ENCODE peak calls at places on chromosomes 5 and 9, in nine cellular contexts. One of them, this sample, is unnamed.

GRCh38 chr5:10885026-10885425 is 124.0 kb upstream of the DAP start:
- DNase-seq in ovary: no peak
- DNase-seq in A549: no peak
- DNase-seq in K562: no peak
- DNase-seq in sigmoid colon: no peak
- DNase-seq in stomach: no peak
- DNase-seq in tibial nerve: no peak
- DNase-seq in upper lobe of left lung: no peak
- DNase-seq in esophagus muscularis mucosa: no peak
- DNase-seq in this sample: no peak

GRCh38 chr9:81193362-81194339 is 495.7 kb downstream of the TLE1 start:
- DNase-seq in upper lobe of left lung: no peak
- DNase-seq in A549: no peak
- DNase-seq in K562: no peak
- DNase-seq in tibial nerve: no peak
- DNase-seq in ovary: no peak
- DNase-seq in sigmoid colon: no peak
- DNase-seq in stomach: no peak
- DNase-seq in esophagus muscularis mucosa: no peak
- DNase-seq in this sample: no peak

GRCh38 chr9:93096131-93096802 is at the start of gene CARD19:
- DNase-seq in stomach: peak; percentile 67
- DNase-seq in K562: peak; percentile 29
- DNase-seq in ovary: no peak
- DNase-seq in esophagus muscularis mucosa: no peak
- DNase-seq in tibial nerve: peak; percentile 54
- DNase-seq in upper lobe of left lung: peak; percentile 71
- DNase-seq in A549: peak; percentile 55
- DNase-seq in sigmoid colon: peak; percentile 87
- DNase-seq in this sample: no peak

GRCh38 chr9:83299556-83299955 is 236.6 kb upstream of the RASEF start:
- DNase-seq in upper lobe of left lung: peak; percentile 46
- DNase-seq in tibial nerve: no peak
- DNase-seq in K562: no peak
- DNase-seq in ovary: no peak
- DNase-seq in sigmoid colon: no peak
- DNase-seq in A549: peak; percentile 37
- DNase-seq in esophagus muscularis mucosa: no peak
- DNase-seq in stomach: no peak
- DNase-seq in this sample: no peak

GRCh38 chr9:26245072-26245471 is 566.8 kb upstream of the TUSC1 start:
- DNase-seq in esophagus muscularis mucosa: no peak
- DNase-seq in K562: no peak
- DNase-seq in upper lobe of left lung: no peak
- DNase-seq in ovary: no peak
- DNase-seq in sigmoid colon: no peak
- DNase-seq in stomach: no peak
- DNase-seq in tibial nerve: no peak
- DNase-seq in A549: no peak
- DNase-seq in this sample: no peak

GRCh38 chr9:128145951-128146351 is 3.3 kb upstream of the LCN2 start:
- DNase-seq in tibial nerve: no peak
- DNase-seq in upper lobe of left lung: no peak
- DNase-seq in A549: no peak
- DNase-seq in sigmoid colon: no peak
- DNase-seq in K562: no peak
- DNase-seq in esophagus muscularis mucosa: no peak
- DNase-seq in stomach: no peak
- DNase-seq in ovary: no peak
- DNase-seq in this sample: no peak

GRCh38 chr9:72633966-72634365 is 112.6 kb downstream of the TMC1 start:
- DNase-seq in esophagus muscularis mucosa: no peak
- DNase-seq in tibial nerve: no peak
- DNase-seq in ovary: no peak
- DNase-seq in K562: no peak
- DNase-seq in sigmoid colon: no peak
- DNase-seq in stomach: no peak
- DNase-seq in A549: no peak
- DNase-seq in upper lobe of left lung: no peak
- DNase-seq in this sample: no peak

GRCh38 chr5:51476456-51476855 is 93.2 kb downstream of the ISL1 start:
- DNase-seq in K562: no peak
- DNase-seq in sigmoid colon: no peak
- DNase-seq in tibial nerve: no peak
- DNase-seq in A549: no peak
- DNase-seq in ovary: no peak
- DNase-seq in esophagus muscularis mucosa: no peak
- DNase-seq in stomach: no peak
- DNase-seq in upper lobe of left lung: no peak
- DNase-seq in this sample: no peak

GRCh38 chr9:71985070-71985956 is 73.9 kb downstream of the C9orf85 start:
- DNase-seq in tibial nerve: no peak
- DNase-seq in esophagus muscularis mucosa: no peak
- DNase-seq in K562: no peak
- DNase-seq in sigmoid colon: no peak
- DNase-seq in A549: no peak
- DNase-seq in upper lobe of left lung: no peak
- DNase-seq in ovary: no peak
- DNase-seq in stomach: no peak
- DNase-seq in this sample: no peak

GRCh38 chr9:104758974-104759373 is 5.0 kb upstream of the NIPSNAP3B start:
- DNase-seq in stomach: no peak
- DNase-seq in A549: no peak
- DNase-seq in sigmoid colon: no peak
- DNase-seq in tibial nerve: no peak
- DNase-seq in esophagus muscularis mucosa: no peak
- DNase-seq in ovary: no peak
- DNase-seq in K562: no peak
- DNase-seq in upper lobe of left lung: no peak
- DNase-seq in this sample: no peak

GRCh38 chr9:14686168-14686567 is 7.1 kb downstream of the ZDHHC21 start:
- DNase-seq in esophagus muscularis mucosa: no peak
- DNase-seq in stomach: no peak
- DNase-seq in K562: no peak
- DNase-seq in upper lobe of left lung: no peak
- DNase-seq in sigmoid colon: no peak
- DNase-seq in ovary: no peak
- DNase-seq in tibial nerve: no peak
- DNase-seq in A549: no peak
- DNase-seq in this sample: no peak

GRCh38 chr9:134858051-134858841 is 22.4 kb upstream of the FCN2 start:
- DNase-seq in sigmoid colon: peak; percentile 56
- DNase-seq in ovary: peak; percentile 58
- DNase-seq in K562: no peak
- DNase-seq in esophagus muscularis mucosa: no peak
- DNase-seq in A549: peak; percentile 30
- DNase-seq in tibial nerve: no peak
- DNase-seq in upper lobe of left lung: peak; percentile 19
- DNase-seq in stomach: no peak
- DNase-seq in this sample: peak; percentile 76

GRCh38 chr5:31983851-31984250 is 190.3 kb downstream of the GOLPH3 start:
- DNase-seq in sigmoid colon: no peak
- DNase-seq in A549: no peak
- DNase-seq in upper lobe of left lung: no peak
- DNase-seq in esophagus muscularis mucosa: no peak
- DNase-seq in K562: no peak
- DNase-seq in stomach: no peak
- DNase-seq in tibial nerve: no peak
- DNase-seq in ovary: no peak
- DNase-seq in this sample: no peak

GRCh38 chr5:124742983-124743533 is 3.4 kb downstream of the ZNF608 start:
- DNase-seq in tibial nerve: no peak
- DNase-seq in A549: no peak
- DNase-seq in K562: peak; percentile 27
- DNase-seq in ovary: peak; percentile 27
- DNase-seq in esophagus muscularis mucosa: no peak
- DNase-seq in sigmoid colon: peak; percentile 73
- DNase-seq in stomach: no peak
- DNase-seq in upper lobe of left lung: peak; percentile 50
- DNase-seq in this sample: no peak

GRCh38 chr5:158553195-158553945 is 546.3 kb downstream of the EBF1 start:
- DNase-seq in esophagus muscularis mucosa: no peak
- DNase-seq in A549: no peak
- DNase-seq in K562: no peak
- DNase-seq in stomach: no peak
- DNase-seq in tibial nerve: peak; percentile 28
- DNase-seq in ovary: no peak
- DNase-seq in upper lobe of left lung: no peak
- DNase-seq in sigmoid colon: peak; percentile 76
- DNase-seq in this sample: no peak

GRCh38 chr5:60023255-60023654 is 129.7 kb upstream of the PDE4D start:
- DNase-seq in upper lobe of left lung: no peak
- DNase-seq in stomach: no peak
- DNase-seq in K562: no peak
- DNase-seq in A549: no peak
- DNase-seq in sigmoid colon: no peak
- DNase-seq in ovary: no peak
- DNase-seq in tibial nerve: no peak
- DNase-seq in esophagus muscularis mucosa: no peak
- DNase-seq in this sample: no peak

GRCh38 chr9:19087601-19088000 is 15.1 kb downstream of the HAUS6 start:
- DNase-seq in tibial nerve: no peak
- DNase-seq in stomach: no peak
- DNase-seq in sigmoid colon: no peak
- DNase-seq in ovary: peak; percentile 60
- DNase-seq in esophagus muscularis mucosa: no peak
- DNase-seq in upper lobe of left lung: peak; percentile 53
- DNase-seq in K562: peak; percentile 7
- DNase-seq in A549: no peak
- DNase-seq in this sample: no peak

GRCh38 chr5:372911-373709 is 51.6 kb downstream of the AHRR start:
- DNase-seq in tibial nerve: no peak
- DNase-seq in A549: no peak
- DNase-seq in K562: no peak
- DNase-seq in upper lobe of left lung: peak; percentile 21
- DNase-seq in sigmoid colon: no peak
- DNase-seq in stomach: peak; percentile 38
- DNase-seq in esophagus muscularis mucosa: peak; percentile 62
- DNase-seq in ovary: no peak
- DNase-seq in this sample: no peak

GRCh38 chr5:119343766-119344165 is 12.1 kb upstream of the TNFAIP8 start:
- DNase-seq in ovary: no peak
- DNase-seq in sigmoid colon: no peak
- DNase-seq in K562: no peak
- DNase-seq in esophagus muscularis mucosa: no peak
- DNase-seq in A549: no peak
- DNase-seq in stomach: no peak
- DNase-seq in tibial nerve: no peak
- DNase-seq in upper lobe of left lung: peak; percentile 56
- DNase-seq in this sample: peak; percentile 51

GRCh38 chr9:98248737-98249474 is 6.5 kb downstream of the TBC1D2 start:
- DNase-seq in tibial nerve: peak; percentile 67
- DNase-seq in K562: peak; percentile 87
- DNase-seq in A549: no peak
- DNase-seq in esophagus muscularis mucosa: no peak
- DNase-seq in stomach: peak; percentile 35
- DNase-seq in ovary: no peak
- DNase-seq in upper lobe of left lung: peak; percentile 95
- DNase-seq in sigmoid colon: peak; percentile 78
- DNase-seq in this sample: no peak
- TF ChIP-seq EP300 in tibial nerve: peak; percentile 92
- TF ChIP-seq EP300 in K562: peak; percentile 83
- TF ChIP-seq EP300 in A549: peak; percentile 48
- TF ChIP-seq EP300 in esophagus muscularis mucosa: no peak
- TF ChIP-seq EP300 in stomach: no peak
- TF ChIP-seq EP300 in ovary: peak; percentile 23
- TF ChIP-seq EP300 in upper lobe of left lung: peak; percentile 99
- TF ChIP-seq EP300 in sigmoid colon: no peak
- TF ChIP-seq EP300 in this sample: no peak

DNA sequence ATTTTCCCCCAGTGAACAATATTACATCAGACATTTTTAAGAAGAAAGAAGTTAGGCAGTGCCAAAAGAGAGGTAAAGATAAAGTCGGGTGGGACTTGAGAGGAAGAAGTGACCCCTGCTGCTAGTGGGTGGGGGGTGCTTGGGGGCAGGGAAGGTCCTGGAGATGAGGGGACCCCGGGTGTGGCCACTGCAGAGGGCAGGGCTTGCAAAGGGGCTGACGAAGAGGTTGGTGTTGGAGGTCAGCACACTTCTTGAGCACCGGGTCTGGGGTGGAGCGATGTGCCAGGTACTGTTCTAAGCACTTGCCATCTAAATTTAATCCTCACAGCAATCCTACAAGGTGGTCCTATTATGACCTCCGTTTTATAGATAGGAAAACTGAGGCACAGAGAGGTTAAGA is 62.0 kb downstream of the AMBP start:
- DNase-seq in upper lobe of left lung: peak; percentile 12
- DNase-seq in esophagus muscularis mucosa: peak; percentile 75
- DNase-seq in sigmoid colon: peak; percentile 34
- DNase-seq in K562: no peak
- DNase-seq in A549: no peak
- DNase-seq in ovary: no peak
- DNase-seq in stomach: peak; percentile 5
- DNase-seq in tibial nerve: no peak
- DNase-seq in this sample: no peak
- TF ChIP-seq EP300 in upper lobe of left lung: no peak
- TF ChIP-seq EP300 in esophagus muscularis mucosa: no peak
- TF ChIP-seq EP300 in sigmoid colon: no peak
- TF ChIP-seq EP300 in K562: no peak
- TF ChIP-seq EP300 in A549: no peak
- TF ChIP-seq EP300 in ovary: no peak
- TF ChIP-seq EP300 in stomach: no peak
- TF ChIP-seq EP300 in tibial nerve: no peak
- TF ChIP-seq EP300 in this sample: no peak

DNA sequence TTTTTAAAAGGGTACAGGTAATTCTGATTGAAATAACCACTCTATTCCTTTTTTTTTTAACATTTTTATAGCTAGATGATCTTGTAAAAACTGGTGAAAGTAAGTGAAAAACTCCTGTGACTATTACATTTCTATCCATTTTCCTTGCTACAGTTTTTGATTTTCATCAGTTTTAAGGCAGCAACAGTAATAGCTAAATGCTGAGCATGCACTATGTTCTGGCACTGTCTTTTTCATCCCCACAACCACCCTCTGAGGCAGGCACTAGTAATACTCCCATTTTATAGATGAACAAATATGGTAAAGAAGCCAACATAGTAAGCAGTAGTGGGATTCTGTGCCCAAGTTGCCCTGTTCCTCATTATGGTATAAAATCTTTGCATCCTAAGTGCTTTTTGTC is 113.0 kb upstream of the IL7R start:
- DNase-seq in tibial nerve: no peak
- DNase-seq in esophagus muscularis mucosa: no peak
- DNase-seq in A549: no peak
- DNase-seq in sigmoid colon: no peak
- DNase-seq in ovary: no peak
- DNase-seq in upper lobe of left lung: no peak
- DNase-seq in stomach: no peak
- DNase-seq in K562: no peak
- DNase-seq in this sample: no peak
- TF ChIP-seq EP300 in tibial nerve: no peak
- TF ChIP-seq EP300 in esophagus muscularis mucosa: no peak
- TF ChIP-seq EP300 in A549: no peak
- TF ChIP-seq EP300 in sigmoid colon: no peak
- TF ChIP-seq EP300 in ovary: no peak
- TF ChIP-seq EP300 in upper lobe of left lung: no peak
- TF ChIP-seq EP300 in stomach: no peak
- TF ChIP-seq EP300 in K562: no peak
- TF ChIP-seq EP300 in this sample: no peak

DNA sequence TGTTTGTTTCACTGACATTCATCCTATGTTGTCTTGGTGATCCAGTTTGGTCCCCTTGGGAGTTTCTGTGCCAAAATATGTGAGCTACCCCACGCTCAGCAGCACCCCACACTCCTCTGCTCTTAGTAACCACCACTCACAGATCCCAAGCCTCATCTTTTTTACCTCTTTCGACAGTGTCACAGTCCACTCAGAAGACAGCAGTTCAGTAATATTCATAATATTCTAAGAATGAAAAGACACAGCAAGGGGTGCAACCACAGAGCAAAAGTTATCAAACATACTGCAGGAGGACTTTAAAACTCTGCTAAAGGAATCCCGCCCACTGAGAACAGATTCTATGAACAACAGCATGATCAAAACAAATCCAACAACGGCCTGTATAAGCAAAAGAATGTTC is 28.2 kb downstream of the RNF130 start:
- DNase-seq in tibial nerve: no peak
- DNase-seq in upper lobe of left lung: no peak
- DNase-seq in stomach: no peak
- DNase-seq in A549: no peak
- DNase-seq in K562: no peak
- DNase-seq in ovary: no peak
- DNase-seq in sigmoid colon: no peak
- DNase-seq in esophagus muscularis mucosa: no peak
- DNase-seq in this sample: no peak
- TF ChIP-seq EP300 in tibial nerve: no peak
- TF ChIP-seq EP300 in upper lobe of left lung: no peak
- TF ChIP-seq EP300 in stomach: no peak
- TF ChIP-seq EP300 in A549: no peak
- TF ChIP-seq EP300 in K562: no peak
- TF ChIP-seq EP300 in ovary: no peak
- TF ChIP-seq EP300 in sigmoid colon: no peak
- TF ChIP-seq EP300 in esophagus muscularis mucosa: no peak
- TF ChIP-seq EP300 in this sample: no peak

This sample was measured in GM12878.